ENCODE peak calls at places on chromosomes 2 and 18, in eight cellular contexts. V is heart right ventricle, F is PC-9, G is ovary, U is IMR-90, L is pancreas, E is transverse colon, B is stomach. R is an unnamed sample.
A peak's percentile ranks its signal among the peaks of the same experiment; 100 is the strongest.

GRCh38 chr18:21306368-21306767 is 64.3 kb downstream of the GREB1L start:
- DNase-seq in F (no peak), V (no peak), U (no peak), B (no peak), E (no peak), G (no peak), L (no peak), R (no peak)

GRCh38 chr2:21811541-21811940 is 687.8 kb downstream of the TDRD15 start:
- DNase-seq in E (no peak), F (no peak), V (no peak), G (no peak), L (no peak), B (no peak), U (no peak), R (no peak)

GRCh38 chr2:219803294-219803693 is 175.9 kb downstream of the SLC4A3 start:
- DNase-seq in E (no peak), F (no peak), G (no peak), V (no peak), U (peak; percentile 34), B (no peak), L (no peak), R (no peak)

GRCh38 chr2:176545627-176546026 is 276.4 kb downstream of the MTX2 start:
- DNase-seq in E (no peak), F (no peak), U (no peak), V (no peak), L (no peak), B (no peak), G (no peak), R (no peak)

GRCh38 chr2:88055049-88055435 is 541 bp downstream of the KRCC1 start:
- DNase-seq in E (no peak), F (no peak), V (no peak), U (peak; percentile 34), B (no peak), G (peak; percentile 20), L (no peak), R (no peak)

GRCh38 chr2:67917332-67918054 is 145.3 kb downstream of the C1D start:
- DNase-seq in L (no peak), F (no peak), B (no peak), V (no peak), G (no peak), E (no peak), U (peak; percentile 92), R (no peak)

GRCh38 chr2:109615637-109616144 is 1.5 kb downstream of the SOWAHC start:
- DNase-seq in G (no peak), F (no peak), V (no peak), B (no peak), U (no peak), L (no peak), E (peak; percentile 47), R (no peak)

GRCh38 chr2:100878000-100878786 is 58.3 kb downstream of the NPAS2 start:
- DNase-seq in G (no peak), L (no peak), F (no peak), E (no peak), B (peak; percentile 27), U (no peak), V (peak; percentile 49), R (peak; percentile 37)

GRCh38 chr18:11154369-11154982 is 5.1 kb upstream of the PIEZO2 start:
- DNase-seq in V (no peak), L (no peak), B (no peak), F (no peak), E (no peak), U (peak; percentile 76), G (no peak), R (no peak)

GRCh38 chr2:186205243-186205642 is 280.8 kb upstream of the ZC3H15 start:
- DNase-seq in G (no peak), B (no peak), L (no peak), F (no peak), V (no peak), E (no peak), U (no peak), R (no peak)

GRCh38 chr2:18245375-18245774 is 315.1 kb downstream of the RDH14 start:
- DNase-seq in B (no peak), E (no peak), G (no peak), U (no peak), F (no peak), V (peak; percentile 3), L (no peak), R (no peak)

GRCh38 chr18:50594931-50595330 is 35.0 kb downstream of the MAPK4 start:
- DNase-seq in E (peak; percentile 18), U (no peak), L (no peak), V (no peak), B (no peak), F (no peak), G (no peak), R (no peak)

GRCh38 chr2:157625311-157625710 is 3.4 kb downstream of the ACVR1C start:
- DNase-seq in E (no peak), B (no peak), U (no peak), V (no peak), G (no peak), L (no peak), F (no peak), R (no peak)

GRCh38 chr2:70990216-70990615 is 4.5 kb downstream of the TEX261 start:
- DNase-seq in F (no peak), V (no peak), U (no peak), E (no peak), G (no peak), L (no peak), B (no peak), R (no peak)

GRCh38 chr2:28588231-28588725 is 92.4 kb downstream of the PLB1 start:
- DNase-seq in V (no peak), F (no peak), U (no peak), B (no peak), L (no peak), G (no peak), E (no peak), R (no peak)

GRCh38 chr2:67840460-67841068 is 222.2 kb downstream of the C1D start:
- DNase-seq in E (peak; percentile 59), G (peak; percentile 59), B (peak; percentile 62), L (peak; percentile 80), U (peak; percentile 82), F (peak; percentile 65), V (peak; percentile 63), R (peak; percentile 50)

GRCh38 chr18:634551-635045 is 22.9 kb upstream of the TYMS start:
- DNase-seq in B (no peak), G (no peak), V (no peak), F (no peak), E (no peak), U (no peak), L (no peak), R (no peak)

GRCh38 chr2:69046221-69046662 is 33.3 kb downstream of the ANTXR1 start:
- DNase-seq in E (no peak), L (no peak), V (no peak), U (peak; percentile 98), G (no peak), B (peak; percentile 46), F (peak; percentile 33), R (no peak)

GRCh38 chr2:187403568-187404260 is 44.3 kb downstream of the CALCRL start:
- DNase-seq in V (peak; percentile 29), G (no peak), L (no peak), B (no peak), F (no peak), U (no peak), E (no peak), R (no peak)

GRCh38 chr2:120681181-120681580 is 54.5 kb upstream of the GLI2 start:
- DNase-seq in G (no peak), E (no peak), B (no peak), U (no peak), V (no peak), F (no peak), L (no peak), R (no peak)

GRCh38 chr2:174078275-174078674 is 113.1 kb upstream of the SP3 start:
- DNase-seq in F (no peak), U (peak; percentile 12), E (no peak), L (no peak), B (no peak), G (no peak), V (no peak), R (no peak)

GRCh38 chr18:72444756-72445155 is 99.4 kb downstream of the CBLN2 start:
- DNase-seq in F (no peak), B (no peak), U (no peak), V (no peak), L (no peak), E (no peak), G (no peak), R (no peak)
- H3K27ac ChIP-seq in F (no peak overlapping the region), B (no peak overlapping the region), U (no peak overlapping the region), V (no peak overlapping the region), L (no peak overlapping the region), E (no peak overlapping the region), G (no peak overlapping the region), R (no peak overlapping the region)

GRCh38 chr2:143586119-143586518 is 456.9 kb downstream of the ARHGAP15 start:
- DNase-seq in F (no peak), L (no peak), B (no peak), E (no peak), V (no peak), G (no peak), U (no peak), R (no peak)

GRCh38 chr2:143577489-143577888 is 448.3 kb downstream of the ARHGAP15 start:
- DNase-seq in V (no peak), G (no peak), E (no peak), U (no peak), F (no peak), L (no peak), B (no peak), R (no peak)

GRCh38 chr2:143581134-143581533 is 451.9 kb downstream of the ARHGAP15 start:
- DNase-seq in L (no peak), F (no peak), V (no peak), B (no peak), G (no peak), U (no peak), E (no peak), R (no peak)

GRCh38 chr2:143579456-143579855 is 450.2 kb downstream of the ARHGAP15 start:
- DNase-seq in F (no peak), E (no peak), B (no peak), U (no peak), L (no peak), G (no peak), V (no peak), R (no peak)

GRCh38 chr2:143581989-143582719 is 452.9 kb downstream of the ARHGAP15 start:
- DNase-seq in L (no peak), U (peak; percentile 52), E (no peak), G (no peak), V (no peak), F (no peak), B (no peak), R (no peak)
- TF ChIP-seq CTCF in L (no peak), U (peak; percentile 55), E (no peak), G (no peak), V (no peak), F (no peak), B (peak; percentile 6), R (peak; percentile 24)

GRCh38 chr2:168691221-168691620 is 111.2 kb upstream of the NOSTRIN start:
- DNase-seq in V (no peak), G (no peak), E (no peak), F (no peak), L (no peak), U (no peak), B (peak; percentile 30), R (no peak)
- H3K36me3 ChIP-seq in V (peaks cover 13% of the 10 kb centered on the region), G (no peaks in the 10 kb centered on the region), E (no peaks in the 10 kb centered on the region), F (no peaks in the 10 kb centered on the region), L (no peaks in the 10 kb centered on the region), U (no peaks in the 10 kb centered on the region), B (no peaks in the 10 kb centered on the region), R (no peaks in the 10 kb centered on the region)

GRCh38 chr2:62908145-62908544 is 142.5 kb upstream of the OTX1 start:
- DNase-seq in L (no peak), U (no peak), V (no peak), G (no peak), F (no peak), E (no peak), B (no peak), R (no peak)

GRCh38 chr2:62919041-62919440 is 131.6 kb upstream of the OTX1 start:
- DNase-seq in E (no peak), U (no peak), V (no peak), F (no peak), L (no peak), G (no peak), B (no peak), R (no peak)

GRCh38 chr2:62913311-62913710 is 137.3 kb upstream of the OTX1 start:
- DNase-seq in G (no peak), B (no peak), F (no peak), U (no peak), E (no peak), L (no peak), V (no peak), R (no peak)
- H3K27ac ChIP-seq in G (no peak overlapping the region), B (no peak overlapping the region), F (no peak overlapping the region), U (no peak overlapping the region), E (no peak overlapping the region), L (no peak overlapping the region), V (no peak overlapping the region), R (no peak overlapping the region)

R was measured in left ventricle myocardium inferior.